ENCODE peak calls at places on chromosomes 16 and 17, in five cellular contexts. T is putamen, Z is T-helper 1 cell, R is T-helper 17 cell, F is glomerular endothelial cell. L is an unnamed sample.

GRCh38 chr16:684961-685696 is 995 bp upstream of the JMJD8 start:
- DNase-seq in T (no peak), Z (no peak), R (no peak), F (no peak), L (no peak)

GRCh38 chr17:65531508-65532431 is 29.7 kb downstream of the AXIN2 start:
- DNase-seq in T (no peak), Z (no peak), R (no peak), F (no peak), L (no peak)

GRCh38 chr16:56789360-56789759 is 59.4 kb downstream of the NUP93 start:
- DNase-seq in T (no peak), Z (peak; percentile 19), R (no peak), F (no peak), L (peak; percentile 59)

GRCh38 chr16:27867122-27868110 is 196.1 kb downstream of the GSG1L start:
- DNase-seq in T (peak; percentile 44), Z (peak; percentile 73), R (no peak), F (no peak), L (peak; percentile 81)

GRCh38 chr17:9529033-9529748 is 46.4 kb downstream of the STX8 start:
- DNase-seq in T (no peak), Z (no peak), R (no peak), F (no peak), L (no peak)

GRCh38 chr17:48816774-48817590 is at the start of gene TTLL6:
- DNase-seq in T (peak; percentile 45), Z (peak; percentile 74), R (peak; percentile 68), F (no peak), L (peak; percentile 96)

GRCh38 chr17:49407981-49408501 is 6.6 kb downstream of the PHB1 start:
- DNase-seq in T (peak; percentile 58), Z (peak; percentile 76), R (peak; percentile 79), F (peak; percentile 10), L (peak; percentile 89)

GRCh38 chr17:56778898-56779297 is 54.8 kb downstream of the C17orf67 start:
- DNase-seq in T (no peak), Z (no peak), R (no peak), F (no peak), L (no peak)

GRCh38 chr16:1333149-1333812 is at the start of gene BAIAP3:
- DNase-seq in T (no peak), Z (peak; percentile 26), R (peak; percentile 46), F (no peak), L (peak; percentile 62)

GRCh38 chr16:52069866-52070265 is 477.1 kb downstream of the TOX3 start:
- DNase-seq in T (peak; percentile 53), Z (no peak), R (no peak), F (no peak), L (peak; percentile 40)

GRCh38 chr17:17342242-17342945 is 39.2 kb downstream of the NT5M start:
- DNase-seq in T (no peak), Z (no peak), R (no peak), F (no peak), L (no peak)

GRCh38 chr17:6099492-6099891 is 29.3 kb downstream of the WSCD1 start:
- DNase-seq in T (no peak), Z (no peak), R (no peak), F (no peak), L (no peak)